ENCODE peak calls at places on chromosomes 12 and 14, in five cellular contexts. One of them, this sample, is unnamed.

GRCh38 chr14:76773188-76773885 is 12.1 kb downstream of the VASH1 start:
- DNase-seq in spleen: peak; percentile 77
- DNase-seq in mucosa of descending colon: no peak
- DNase-seq in HepG2: peak; percentile 41
- DNase-seq in heart left ventricle: peak; percentile 80
- DNase-seq in this sample: no peak

GRCh38 chr12:7162691-7163114 is 26.8 kb upstream of the PEX5 start:
- DNase-seq in mucosa of descending colon: no peak
- DNase-seq in spleen: no peak
- DNase-seq in HepG2: peak; percentile 52
- DNase-seq in heart left ventricle: no peak
- DNase-seq in this sample: no peak

GRCh38 chr12:3560295-3560620 is 69.3 kb downstream of the PRMT8 start:
- DNase-seq in HepG2: no peak
- DNase-seq in mucosa of descending colon: no peak
- DNase-seq in spleen: no peak
- DNase-seq in heart left ventricle: no peak
- DNase-seq in this sample: no peak

GRCh38 chr14:80845877-80846276 is 95.7 kb downstream of the CEP128 start:
- DNase-seq in mucosa of descending colon: no peak
- DNase-seq in HepG2: no peak
- DNase-seq in spleen: no peak
- DNase-seq in heart left ventricle: no peak
- DNase-seq in this sample: no peak

GRCh38 chr12:93777249-93777648 is 100.1 kb downstream of the CRADD start:
- DNase-seq in spleen: no peak
- DNase-seq in HepG2: no peak
- DNase-seq in mucosa of descending colon: no peak
- DNase-seq in heart left ventricle: no peak
- DNase-seq in this sample: no peak

GRCh38 chr14:41285193-41285748 is 321.4 kb upstream of the LRFN5 start:
- DNase-seq in spleen: no peak
- DNase-seq in HepG2: peak; percentile 40
- DNase-seq in mucosa of descending colon: no peak
- DNase-seq in heart left ventricle: peak; percentile 19
- DNase-seq in this sample: no peak

GRCh38 chr12:14514154-14514842 is 53.4 kb downstream of the PLBD1 start:
- DNase-seq in spleen: no peak
- DNase-seq in HepG2: peak; percentile 5
- DNase-seq in mucosa of descending colon: no peak
- DNase-seq in heart left ventricle: peak; percentile 42
- DNase-seq in this sample: no peak

GRCh38 chr14:102493585-102493984 is 16.0 kb downstream of the ANKRD9 start:
- DNase-seq in heart left ventricle: no peak
- DNase-seq in mucosa of descending colon: peak; percentile 40
- DNase-seq in spleen: peak; percentile 53
- DNase-seq in HepG2: no peak
- DNase-seq in this sample: no peak

GRCh38 chr14:58298880-58299664 is 717 bp downstream of the ARID4A start:
- DNase-seq in heart left ventricle: peak; percentile 48
- DNase-seq in mucosa of descending colon: peak; percentile 70
- DNase-seq in HepG2: no peak
- DNase-seq in spleen: peak; percentile 91
- DNase-seq in this sample: peak; percentile 13

GRCh38 chr14:51546603-51547258 is 105.0 kb upstream of the FRMD6 start:
- DNase-seq in mucosa of descending colon: no peak
- DNase-seq in HepG2: no peak
- DNase-seq in heart left ventricle: no peak
- DNase-seq in spleen: no peak
- DNase-seq in this sample: peak; percentile 35

GRCh38 chr12:51678086-51678724 is 87.2 kb downstream of the SCN8A start:
- DNase-seq in heart left ventricle: no peak
- DNase-seq in mucosa of descending colon: no peak
- DNase-seq in spleen: no peak
- DNase-seq in HepG2: peak; percentile 50
- DNase-seq in this sample: peak; percentile 66

GRCh38 chr12:1592444-1593231 is 1.7 kb downstream of the FBXL14 start:
- DNase-seq in spleen: peak; percentile 88
- DNase-seq in mucosa of descending colon: peak; percentile 80
- DNase-seq in heart left ventricle: no peak
- DNase-seq in HepG2: no peak
- DNase-seq in this sample: peak; percentile 61

GRCh38 chr14:34147461-34147860 is 196.6 kb upstream of the EGLN3 start:
- DNase-seq in HepG2: no peak
- DNase-seq in spleen: no peak
- DNase-seq in heart left ventricle: no peak
- DNase-seq in mucosa of descending colon: no peak
- DNase-seq in this sample: no peak

GRCh38 chr12:89456565-89456964 is 68.0 kb downstream of the GALNT4 start:
- DNase-seq in spleen: no peak
- DNase-seq in mucosa of descending colon: no peak
- DNase-seq in heart left ventricle: no peak
- DNase-seq in HepG2: no peak
- DNase-seq in this sample: no peak

GRCh38 chr12:56146492-56147460 is 5.6 kb upstream of the MYL6B start:
- DNase-seq in heart left ventricle: peak; percentile 48
- DNase-seq in mucosa of descending colon: no peak
- DNase-seq in spleen: no peak
- DNase-seq in HepG2: no peak
- DNase-seq in this sample: no peak

GRCh38 chr12:52381206-52381605 is 4.2 kb downstream of the KRT84 start:
- DNase-seq in spleen: no peak
- DNase-seq in heart left ventricle: no peak
- DNase-seq in HepG2: no peak
- DNase-seq in mucosa of descending colon: no peak
- DNase-seq in this sample: no peak

GRCh38 chr14:65703996-65704395 is 291.5 kb downstream of the FUT8 start:
- DNase-seq in HepG2: no peak
- DNase-seq in spleen: no peak
- DNase-seq in heart left ventricle: no peak
- DNase-seq in mucosa of descending colon: no peak
- DNase-seq in this sample: no peak

GRCh38 chr12:54561164-54561563 is 11.8 kb downstream of the PDE1B start:
- DNase-seq in HepG2: no peak
- DNase-seq in mucosa of descending colon: no peak
- DNase-seq in heart left ventricle: peak; percentile 71
- DNase-seq in spleen: no peak
- DNase-seq in this sample: no peak

GRCh38 chr12:1878695-1879094 is 39.8 kb downstream of the CACNA2D4 start:
- DNase-seq in HepG2: no peak
- DNase-seq in spleen: no peak
- DNase-seq in heart left ventricle: no peak
- DNase-seq in mucosa of descending colon: no peak
- DNase-seq in this sample: no peak

GRCh38 chr14:67652189-67652588 is 22.2 kb downstream of the VTI1B start:
- DNase-seq in heart left ventricle: no peak
- DNase-seq in mucosa of descending colon: no peak
- DNase-seq in spleen: no peak
- DNase-seq in HepG2: no peak
- DNase-seq in this sample: no peak

GRCh38 chr12:18345021-18345735 is 83.9 kb downstream of the PIK3C2G start:
- DNase-seq in mucosa of descending colon: no peak
- DNase-seq in spleen: no peak
- DNase-seq in HepG2: no peak
- DNase-seq in heart left ventricle: no peak
- DNase-seq in this sample: no peak

GRCh38 chr12:118371354-118372282 is 1.1 kb downstream of the TAOK3 start:
- DNase-seq in spleen: peak; percentile 90
- DNase-seq in heart left ventricle: peak; percentile 38
- DNase-seq in HepG2: no peak
- DNase-seq in mucosa of descending colon: peak; percentile 69
- DNase-seq in this sample: peak; percentile 27

GRCh38 chr12:111578971-111579340 is 20.2 kb downstream of the ATXN2 start:
- DNase-seq in HepG2: no peak
- DNase-seq in spleen: no peak
- DNase-seq in mucosa of descending colon: no peak
- DNase-seq in heart left ventricle: no peak
- DNase-seq in this sample: no peak

GRCh38 chr12:111580119-111580425 is 19.0 kb downstream of the ATXN2 start:
- DNase-seq in mucosa of descending colon: no peak
- DNase-seq in spleen: no peak
- DNase-seq in HepG2: no peak
- DNase-seq in heart left ventricle: no peak
- DNase-seq in this sample: no peak

GRCh38 chr12:111581434-111582132 is 17.5 kb downstream of the ATXN2 start:
- DNase-seq in heart left ventricle: no peak
- DNase-seq in mucosa of descending colon: no peak
- DNase-seq in spleen: no peak
- DNase-seq in HepG2: no peak
- DNase-seq in this sample: no peak

GRCh38 chr12:111580737-111581136 is 18.4 kb downstream of the ATXN2 start:
- DNase-seq in heart left ventricle: no peak
- DNase-seq in HepG2: no peak
- DNase-seq in mucosa of descending colon: no peak
- DNase-seq in spleen: no peak
- DNase-seq in this sample: no peak

GRCh38 chr12:111578276-111578970 is 20.7 kb downstream of the ATXN2 start:
- DNase-seq in heart left ventricle: no peak
- DNase-seq in spleen: no peak
- DNase-seq in HepG2: peak; percentile 89
- DNase-seq in mucosa of descending colon: no peak
- DNase-seq in this sample: no peak
- H3K4me1 ChIP-seq in heart left ventricle: no peaks in the 10 kb centered on the region
- H3K4me1 ChIP-seq in spleen: peaks cover 43% of the 10 kb centered on the region
- H3K4me1 ChIP-seq in HepG2: peaks cover 31% of the 10 kb centered on the region
- H3K4me1 ChIP-seq in mucosa of descending colon: no peaks in the 10 kb centered on the region
- H3K4me1 ChIP-seq in this sample: peaks cover 3% of the 10 kb centered on the region

GRCh38 chr12:67827820-67828383 is 161.3 kb upstream of the IFNG-AS1 start:
- DNase-seq in spleen: no peak
- DNase-seq in HepG2: no peak
- DNase-seq in mucosa of descending colon: no peak
- DNase-seq in heart left ventricle: peak; percentile 31
- DNase-seq in this sample: no peak
- H3K4me3 ChIP-seq in spleen: no peak overlapping the region
- H3K4me3 ChIP-seq in HepG2: no peak overlapping the region
- H3K4me3 ChIP-seq in mucosa of descending colon: no peak overlapping the region
- H3K4me3 ChIP-seq in heart left ventricle: peak overlapping the region; percentile 30
- H3K4me3 ChIP-seq in this sample: no peak overlapping the region

DNA sequence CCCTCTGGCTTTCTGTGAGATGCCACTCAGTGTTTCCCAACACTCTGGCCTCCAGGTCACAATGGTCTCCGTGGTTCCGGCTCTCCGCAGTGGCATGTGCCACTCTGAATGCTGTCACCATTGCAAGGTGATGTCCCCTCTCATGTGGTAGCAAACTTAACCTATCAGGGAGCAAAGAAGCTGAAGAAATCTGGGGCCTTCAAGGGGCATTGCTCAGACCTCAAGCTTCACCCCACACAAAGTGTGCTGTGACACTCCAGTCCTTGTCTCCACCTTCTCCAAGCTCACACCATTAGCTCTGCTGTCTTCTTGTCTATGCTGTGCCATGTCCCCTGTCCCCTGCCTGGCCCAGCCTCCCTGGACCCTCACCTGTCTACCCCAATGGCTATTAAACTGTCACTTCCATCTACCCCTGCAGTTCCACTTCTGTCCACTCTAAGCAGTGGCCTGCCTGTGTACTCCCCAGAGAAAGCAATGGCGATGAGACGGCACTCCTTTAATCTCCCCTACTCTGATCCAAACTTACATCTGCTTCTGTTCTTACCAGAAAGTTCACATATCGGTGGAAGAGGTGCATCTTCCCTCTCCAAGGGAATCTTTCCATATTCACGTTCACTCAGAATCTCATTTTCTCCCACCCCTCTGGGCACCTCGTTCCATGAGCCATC is 93.7 kb downstream of the DHRS2 start:
- DNase-seq in mucosa of descending colon: no peak
- DNase-seq in spleen: no peak
- DNase-seq in heart left ventricle: no peak
- DNase-seq in HepG2: peak; percentile 69
- DNase-seq in this sample: no peak
- TF ChIP-seq CTCF in mucosa of descending colon: no peak
- TF ChIP-seq CTCF in spleen: no peak
- TF ChIP-seq CTCF in heart left ventricle: no peak
- TF ChIP-seq CTCF in HepG2: peak; percentile 44
- TF ChIP-seq CTCF in this sample: no peak

GRCh38 chr14:95228240-95228639 is 70.9 kb upstream of the DICER1 start:
- DNase-seq in HepG2: no peak
- DNase-seq in mucosa of descending colon: no peak
- DNase-seq in spleen: peak; percentile 34
- DNase-seq in heart left ventricle: no peak
- DNase-seq in this sample: no peak

GRCh38 chr14:95225251-95225887 is 68.0 kb upstream of the DICER1 start:
- DNase-seq in heart left ventricle: no peak
- DNase-seq in HepG2: no peak
- DNase-seq in mucosa of descending colon: no peak
- DNase-seq in spleen: no peak
- DNase-seq in this sample: no peak

GRCh38 chr14:95227279-95227860 is 70.0 kb upstream of the DICER1 start:
- DNase-seq in HepG2: no peak
- DNase-seq in heart left ventricle: no peak
- DNase-seq in spleen: peak; percentile 56
- DNase-seq in mucosa of descending colon: peak; percentile 46
- DNase-seq in this sample: peak; percentile 37

GRCh38 chr14:95229749-95230148 is 72.4 kb upstream of the DICER1 start:
- DNase-seq in spleen: no peak
- DNase-seq in HepG2: peak; percentile 35
- DNase-seq in heart left ventricle: no peak
- DNase-seq in mucosa of descending colon: no peak
- DNase-seq in this sample: no peak

DNA sequence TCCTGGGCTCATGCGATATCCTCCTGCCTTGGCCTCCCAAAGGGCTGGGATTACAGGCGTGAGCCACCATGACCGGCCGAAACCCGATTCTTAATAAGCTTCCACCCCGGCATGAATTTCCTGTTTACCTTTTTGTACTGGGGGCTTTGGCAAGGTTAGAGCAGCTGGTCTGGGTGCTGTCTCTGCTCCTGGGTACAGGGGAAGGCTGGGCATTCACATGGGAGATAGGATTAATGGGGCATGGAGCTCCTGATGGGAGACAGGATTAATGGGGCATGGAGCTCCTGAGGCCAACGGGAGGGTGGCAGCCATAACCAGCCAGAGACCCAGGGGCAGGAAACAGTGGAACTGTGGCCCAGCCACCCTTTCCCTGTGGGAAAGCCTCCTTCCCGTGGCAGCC is 69.5 kb upstream of the DICER1 start:
- DNase-seq in heart left ventricle: no peak
- DNase-seq in spleen: no peak
- DNase-seq in HepG2: no peak
- DNase-seq in mucosa of descending colon: no peak
- DNase-seq in this sample: no peak
- H3K4me1 ChIP-seq in heart left ventricle: no peaks in the 10 kb centered on the region
- H3K4me1 ChIP-seq in spleen: no peaks in the 10 kb centered on the region
- H3K4me1 ChIP-seq in HepG2: peaks cover 35% of the 10 kb centered on the region
- H3K4me1 ChIP-seq in mucosa of descending colon: peaks cover 4% of the 10 kb centered on the region
- H3K4me1 ChIP-seq in this sample: peaks cover 7% of the 10 kb centered on the region